ENCODE peak calls at places on chromosome 9, in seven cellular contexts. One of them, this sample, is unnamed.

GRCh38 chr9:91949293-91949945 is 609 bp downstream of the ROR2 start:
- DNase-seq in lung: no peak
- DNase-seq in iPS DF 6.9: no peak
- DNase-seq in uterus: no peak
- DNase-seq in endodermal cell: peak
- DNase-seq in fibroblast of the aortic adventitia: no peak
- DNase-seq in skeletal muscle cell: no peak
- DNase-seq in this sample: no peak

GRCh38 chr9:20618361-20618799 is 3.9 kb downstream of the MLLT3 start:
- DNase-seq in uterus: peak
- DNase-seq in lung: peak
- DNase-seq in fibroblast of the aortic adventitia: peak
- DNase-seq in iPS DF 6.9: no peak
- DNase-seq in skeletal muscle cell: peak
- DNase-seq in endodermal cell: no peak
- DNase-seq in this sample: no peak

GRCh38 chr9:107106416-107106815 is 176.7 kb upstream of the RAD23B start:
- DNase-seq in fibroblast of the aortic adventitia: no peak
- DNase-seq in lung: no peak
- DNase-seq in iPS DF 6.9: no peak
- DNase-seq in uterus: no peak
- DNase-seq in endodermal cell: no peak
- DNase-seq in skeletal muscle cell: no peak
- DNase-seq in this sample: no peak

GRCh38 chr9:92147030-92147853 is 32.0 kb upstream of the SPTLC1 start:
- DNase-seq in lung: peak
- DNase-seq in fibroblast of the aortic adventitia: peak
- DNase-seq in skeletal muscle cell: peak
- DNase-seq in uterus: peak
- DNase-seq in endodermal cell: peak
- DNase-seq in iPS DF 6.9: no peak
- DNase-seq in this sample: peak

GRCh38 chr9:76905984-76906861 is at the start of gene PRUNE2:
- DNase-seq in iPS DF 6.9: peak
- DNase-seq in skeletal muscle cell: peak
- DNase-seq in endodermal cell: peak
- DNase-seq in fibroblast of the aortic adventitia: peak
- DNase-seq in lung: peak
- DNase-seq in uterus: peak
- DNase-seq in this sample: no peak

GRCh38 chr9:4508907-4509589 is 18.8 kb downstream of the SLC1A1 start:
- DNase-seq in fibroblast of the aortic adventitia: peak
- DNase-seq in lung: no peak
- DNase-seq in iPS DF 6.9: no peak
- DNase-seq in uterus: no peak
- DNase-seq in skeletal muscle cell: peak
- DNase-seq in endodermal cell: no peak
- DNase-seq in this sample: no peak

GRCh38 chr9:74951107-74951720 is 1.5 kb downstream of the C9orf40 start:
- DNase-seq in uterus: no peak
- DNase-seq in lung: no peak
- DNase-seq in iPS DF 6.9: no peak
- DNase-seq in endodermal cell: peak
- DNase-seq in fibroblast of the aortic adventitia: no peak
- DNase-seq in skeletal muscle cell: no peak
- DNase-seq in this sample: no peak

GRCh38 chr9:7266911-7267555 is 509.3 kb downstream of the KDM4C start:
- DNase-seq in uterus: no peak
- DNase-seq in iPS DF 6.9: no peak
- DNase-seq in endodermal cell: no peak
- DNase-seq in fibroblast of the aortic adventitia: no peak
- DNase-seq in skeletal muscle cell: no peak
- DNase-seq in lung: no peak
- DNase-seq in this sample: no peak

GRCh38 chr9:119951090-119951489 is 581.9 kb upstream of the BRINP1 start:
- DNase-seq in lung: no peak
- DNase-seq in uterus: no peak
- DNase-seq in skeletal muscle cell: no peak
- DNase-seq in iPS DF 6.9: no peak
- DNase-seq in fibroblast of the aortic adventitia: peak
- DNase-seq in endodermal cell: peak
- DNase-seq in this sample: no peak

GRCh38 chr9:135240871-135241311 is 153.4 kb downstream of the OLFM1 start:
- DNase-seq in endodermal cell: peak
- DNase-seq in iPS DF 6.9: no peak
- DNase-seq in fibroblast of the aortic adventitia: no peak
- DNase-seq in uterus: peak
- DNase-seq in skeletal muscle cell: no peak
- DNase-seq in lung: no peak
- DNase-seq in this sample: no peak

GRCh38 chr9:68704804-68705635 is at the start of gene PIP5K1B:
- DNase-seq in endodermal cell: peak
- DNase-seq in uterus: peak
- DNase-seq in fibroblast of the aortic adventitia: peak
- DNase-seq in lung: peak
- DNase-seq in skeletal muscle cell: peak
- DNase-seq in iPS DF 6.9: peak
- DNase-seq in this sample: peak

GRCh38 chr9:95171001-95171400 is 146.5 kb downstream of the FANCC start:
- DNase-seq in uterus: no peak
- DNase-seq in endodermal cell: no peak
- DNase-seq in iPS DF 6.9: no peak
- DNase-seq in skeletal muscle cell: no peak
- DNase-seq in fibroblast of the aortic adventitia: peak
- DNase-seq in lung: no peak
- DNase-seq in this sample: no peak

GRCh38 chr9:4424891-4425290 is 65.4 kb upstream of the SLC1A1 start:
- DNase-seq in fibroblast of the aortic adventitia: peak
- DNase-seq in uterus: no peak
- DNase-seq in iPS DF 6.9: no peak
- DNase-seq in skeletal muscle cell: no peak
- DNase-seq in lung: no peak
- DNase-seq in endodermal cell: no peak
- DNase-seq in this sample: no peak

GRCh38 chr9:133151041-133151440 is 12.7 kb downstream of the GBGT1 start:
- DNase-seq in endodermal cell: no peak
- DNase-seq in skeletal muscle cell: no peak
- DNase-seq in iPS DF 6.9: no peak
- DNase-seq in lung: no peak
- DNase-seq in uterus: no peak
- DNase-seq in fibroblast of the aortic adventitia: no peak
- DNase-seq in this sample: no peak

GRCh38 chr9:114538241-114538640 is 33.0 kb upstream of the WHRN start:
- DNase-seq in iPS DF 6.9: peak
- DNase-seq in skeletal muscle cell: no peak
- DNase-seq in fibroblast of the aortic adventitia: no peak
- DNase-seq in endodermal cell: peak
- DNase-seq in uterus: no peak
- DNase-seq in lung: no peak
- DNase-seq in this sample: peak

GRCh38 chr9:18075253-18075977 is 398.5 kb upstream of the ADAMTSL1 start:
- DNase-seq in iPS DF 6.9: no peak
- DNase-seq in endodermal cell: no peak
- DNase-seq in fibroblast of the aortic adventitia: no peak
- DNase-seq in lung: no peak
- DNase-seq in skeletal muscle cell: no peak
- DNase-seq in uterus: peak
- DNase-seq in this sample: no peak

GRCh38 chr9:5586391-5586802 is 42.5 kb upstream of the RIC1 start:
- DNase-seq in lung: no peak
- DNase-seq in fibroblast of the aortic adventitia: peak
- DNase-seq in endodermal cell: no peak
- DNase-seq in iPS DF 6.9: no peak
- DNase-seq in skeletal muscle cell: no peak
- DNase-seq in uterus: no peak
- DNase-seq in this sample: no peak

DNA sequence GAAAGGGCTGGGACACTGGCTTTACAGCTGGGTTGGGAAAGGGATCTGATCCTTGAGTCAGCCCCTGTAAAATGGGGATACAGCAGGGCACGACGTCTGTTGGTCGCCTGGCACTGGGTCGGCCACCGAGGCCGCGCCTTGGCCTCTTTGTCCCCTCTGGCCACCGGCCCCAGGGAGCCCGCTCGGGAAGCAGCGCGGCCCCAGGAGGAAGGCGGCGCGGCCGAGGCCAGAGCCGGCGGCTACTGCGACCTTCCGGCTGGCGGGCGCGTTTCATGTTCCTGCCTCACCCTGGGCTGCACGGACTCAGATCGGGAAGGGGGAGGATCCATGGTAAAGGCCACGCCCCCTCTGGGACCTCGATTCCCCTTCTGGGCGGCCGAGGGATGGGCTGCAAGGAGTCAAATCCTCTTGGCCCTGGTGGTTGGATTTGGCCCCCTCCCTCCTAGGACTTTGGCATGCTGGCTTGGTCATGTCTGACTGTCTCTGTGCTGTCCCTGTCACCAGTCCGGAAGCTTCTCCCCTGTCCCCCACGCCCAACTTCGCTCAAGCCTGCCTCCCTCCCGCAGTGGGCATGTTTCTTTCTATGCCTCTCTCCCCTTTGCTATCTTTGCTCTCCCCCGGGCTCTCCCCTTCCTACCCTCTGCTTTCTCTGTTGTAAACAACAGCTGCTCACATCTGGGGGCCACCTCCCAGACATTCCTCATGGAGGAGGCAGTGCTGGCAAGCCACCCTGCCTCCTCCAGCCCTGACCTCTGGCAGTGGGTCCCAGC is 25.8 kb downstream of the FPGS start:
- DNase-seq in fibroblast of the aortic adventitia: peak
- DNase-seq in iPS DF 6.9: peak
- DNase-seq in uterus: peak
- DNase-seq in skeletal muscle cell: no peak
- DNase-seq in endodermal cell: peak
- DNase-seq in lung: peak
- DNase-seq in this sample: no peak
- H3K4me3 ChIP-seq in fibroblast of the aortic adventitia: peak
- H3K4me3 ChIP-seq in iPS DF 6.9: peak
- H3K4me3 ChIP-seq in uterus: peak
- H3K4me3 ChIP-seq in skeletal muscle cell: peak
- H3K4me3 ChIP-seq in endodermal cell: peak
- H3K4me3 ChIP-seq in lung: no peak
- H3K4me3 ChIP-seq in this sample: no peak

DNA sequence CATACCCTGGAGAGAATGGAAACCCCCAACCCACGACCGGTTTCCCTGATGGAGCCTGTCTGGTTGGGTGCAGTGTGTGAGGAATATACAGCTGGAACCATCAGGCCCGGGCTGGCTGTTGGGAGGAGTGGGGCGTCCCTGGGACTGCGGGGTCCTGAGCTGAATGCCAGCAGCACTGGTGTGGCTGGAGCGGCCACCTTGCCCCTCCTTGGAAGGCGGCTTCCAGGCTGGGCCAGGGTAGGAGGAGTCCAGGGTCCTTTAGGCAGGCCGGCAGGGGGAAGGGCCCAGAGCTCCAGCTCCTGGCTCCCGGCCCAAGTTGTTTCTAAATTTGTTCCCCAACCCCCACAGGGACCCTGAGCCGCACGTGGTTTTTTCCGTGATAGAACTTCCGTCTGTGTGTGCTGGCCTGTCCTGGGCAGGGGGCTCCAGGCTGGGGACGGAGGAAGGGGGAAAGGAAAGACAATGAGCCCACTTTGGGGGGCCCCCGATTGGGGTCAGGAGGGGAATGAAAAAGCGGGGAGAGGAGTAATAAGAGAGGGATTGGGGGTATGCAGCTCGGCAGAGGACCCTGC is 683 bp upstream of the TOR4A start:
- DNase-seq in skeletal muscle cell: no peak
- DNase-seq in lung: peak
- DNase-seq in endodermal cell: peak
- DNase-seq in uterus: peak
- DNase-seq in iPS DF 6.9: no peak
- DNase-seq in fibroblast of the aortic adventitia: peak
- DNase-seq in this sample: peak
- H3K4me3 ChIP-seq in skeletal muscle cell: peak
- H3K4me3 ChIP-seq in lung: no peak
- H3K4me3 ChIP-seq in endodermal cell: peak
- H3K4me3 ChIP-seq in uterus: peak
- H3K4me3 ChIP-seq in iPS DF 6.9: no peak
- H3K4me3 ChIP-seq in fibroblast of the aortic adventitia: peak
- H3K4me3 ChIP-seq in this sample: peak

DNA sequence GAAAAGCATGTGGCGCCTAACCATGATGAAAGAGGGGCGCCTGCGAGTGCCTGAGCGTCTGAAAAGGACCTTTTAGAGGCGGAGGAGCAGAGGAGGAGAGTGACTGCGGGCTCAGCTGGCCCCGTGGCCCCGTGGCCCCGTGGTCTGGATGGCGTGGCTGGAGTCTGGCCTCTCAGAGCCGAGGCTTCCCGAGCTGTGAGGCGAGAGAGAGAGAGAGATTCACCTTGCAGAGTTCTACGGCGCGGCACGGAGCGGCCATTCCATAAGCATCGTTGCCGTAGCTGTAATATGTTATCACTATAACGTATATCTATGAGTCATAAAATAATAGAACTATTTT is 55.3 kb upstream of the RNU6ATAC start:
- DNase-seq in endodermal cell: no peak
- DNase-seq in lung: no peak
- DNase-seq in uterus: no peak
- DNase-seq in iPS DF 6.9: no peak
- DNase-seq in fibroblast of the aortic adventitia: no peak
- DNase-seq in skeletal muscle cell: no peak
- DNase-seq in this sample: no peak
- H3K4me3 ChIP-seq in endodermal cell: no peak
- H3K4me3 ChIP-seq in lung: no peak
- H3K4me3 ChIP-seq in uterus: no peak
- H3K4me3 ChIP-seq in iPS DF 6.9: no peak
- H3K4me3 ChIP-seq in fibroblast of the aortic adventitia: no peak
- H3K4me3 ChIP-seq in skeletal muscle cell: no peak
- H3K4me3 ChIP-seq in this sample: no peak

GRCh38 chr9:126329476-126330275 is 3.0 kb downstream of the MVB12B start:
- DNase-seq in endodermal cell: no peak
- DNase-seq in lung: no peak
- DNase-seq in fibroblast of the aortic adventitia: no peak
- DNase-seq in uterus: no peak
- DNase-seq in iPS DF 6.9: no peak
- DNase-seq in skeletal muscle cell: no peak
- DNase-seq in this sample: no peak

GRCh38 chr9:126326228-126327015 is at the start of gene MVB12B:
- DNase-seq in iPS DF 6.9: no peak
- DNase-seq in uterus: peak
- DNase-seq in lung: no peak
- DNase-seq in endodermal cell: peak
- DNase-seq in skeletal muscle cell: no peak
- DNase-seq in fibroblast of the aortic adventitia: no peak
- DNase-seq in this sample: no peak

GRCh38 chr9:126328415-126328814 is 1.8 kb downstream of the MVB12B start:
- DNase-seq in endodermal cell: no peak
- DNase-seq in fibroblast of the aortic adventitia: no peak
- DNase-seq in uterus: no peak
- DNase-seq in skeletal muscle cell: no peak
- DNase-seq in iPS DF 6.9: no peak
- DNase-seq in lung: no peak
- DNase-seq in this sample: no peak

GRCh38 chr9:126327016-126327749 is 554 bp downstream of the MVB12B start:
- DNase-seq in fibroblast of the aortic adventitia: no peak
- DNase-seq in uterus: no peak
- DNase-seq in iPS DF 6.9: no peak
- DNase-seq in endodermal cell: peak
- DNase-seq in lung: no peak
- DNase-seq in skeletal muscle cell: no peak
- DNase-seq in this sample: no peak

DNA sequence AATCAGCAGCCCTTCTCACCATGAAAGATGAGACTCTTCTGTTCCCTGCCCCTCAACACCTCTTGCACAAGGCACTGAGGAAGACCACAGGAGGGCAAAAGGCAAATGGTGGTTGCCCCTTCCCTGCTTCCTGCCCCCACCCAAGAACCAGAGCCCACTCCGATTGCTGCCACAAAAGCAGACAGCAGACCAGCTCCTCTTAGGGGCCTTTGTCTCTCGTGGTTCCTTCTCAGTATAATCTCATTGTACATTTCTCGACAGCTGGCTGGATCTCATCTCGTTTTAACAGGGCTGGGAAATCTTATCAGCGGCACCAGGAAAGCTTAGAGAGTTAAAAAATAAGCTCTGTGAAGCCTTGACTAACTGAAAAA is 1.1 kb downstream of the MVB12B start:
- DNase-seq in uterus: no peak
- DNase-seq in fibroblast of the aortic adventitia: no peak
- DNase-seq in skeletal muscle cell: peak
- DNase-seq in iPS DF 6.9: no peak
- DNase-seq in endodermal cell: no peak
- DNase-seq in lung: no peak
- DNase-seq in this sample: no peak
- H3K4me3 ChIP-seq in uterus: no peak
- H3K4me3 ChIP-seq in fibroblast of the aortic adventitia: peak
- H3K4me3 ChIP-seq in skeletal muscle cell: peak
- H3K4me3 ChIP-seq in iPS DF 6.9: no peak
- H3K4me3 ChIP-seq in endodermal cell: peak
- H3K4me3 ChIP-seq in lung: no peak
- H3K4me3 ChIP-seq in this sample: no peak